ENCODE peak calls at places on chromosome 4, in eight cellular contexts. Z is choroid plexus epithelial cell, B is Ammon's horn, A is NCI-H1930, L is H9, U is AG08395, H is spleen, P is posterior vena cava. Q is an unnamed sample.

GRCh38 chr4:30746735-30747134 is 26.6 kb downstream of the PCDH7 start:
- DNase-seq in P (no peak), A (no peak), L (no peak), H (no peak), B (no peak), U (no peak), Z (no peak), Q (no peak)

GRCh38 chr4:147247577-147247976 is 233.3 kb upstream of the EDNRA start:
- DNase-seq in Z (peak), L (no peak), P (no peak), H (no peak), B (no peak), A (no peak), U (no peak), Q (no peak)

GRCh38 chr4:16205298-16206164 is 20.7 kb downstream of the TAPT1 start:
- DNase-seq in L (no peak), H (no peak), P (no peak), B (no peak), U (peak), A (no peak), Z (peak), Q (peak)

GRCh38 chr4:18051281-18051680 is 29.7 kb upstream of the LCORL start:
- DNase-seq in B (no peak), A (no peak), Z (no peak), L (no peak), U (peak), P (no peak), H (no peak), Q (no peak)

GRCh38 chr4:76723916-76724315 is 174.0 kb downstream of the SOWAHB start:
- DNase-seq in A (no peak), H (no peak), P (no peak), U (peak), L (no peak), Z (peak), B (peak), Q (no peak)

GRCh38 chr4:78951862-78952472 is 12.7 kb upstream of the PAQR3 start:
- DNase-seq in Z (peak), A (peak), U (peak), H (no peak), L (no peak), P (no peak), B (peak), Q (peak)

GRCh38 chr4:68895561-68896198 is 55.9 kb downstream of the UGT2A3 start:
- DNase-seq in U (no peak), H (no peak), A (no peak), Z (no peak), B (no peak), P (no peak), L (no peak), Q (no peak)

GRCh38 chr4:47704693-47705325 is 133.1 kb downstream of the CORIN start:
- DNase-seq in P (no peak), A (no peak), Z (peak), U (peak), L (peak), H (no peak), B (peak), Q (peak)

GRCh38 chr4:7441201-7441600 is 6.5 kb upstream of the PSAPL1 start:
- DNase-seq in A (no peak), B (no peak), P (no peak), Z (no peak), L (no peak), U (no peak), H (no peak), Q (no peak)

GRCh38 chr4:16269742-16270522 is 43.7 kb upstream of the TAPT1 start:
- DNase-seq in P (peak), A (no peak), L (no peak), U (peak), Z (peak), H (no peak), B (no peak), Q (no peak)

GRCh38 chr4:101643201-101643600 is 147.3 kb upstream of the BANK1 start:
- DNase-seq in Z (no peak), U (no peak), P (no peak), H (no peak), A (no peak), B (no peak), L (no peak), Q (no peak)

GRCh38 chr4:155569960-155570515 is 96.6 kb upstream of the GUCY1A1 start:
- DNase-seq in H (no peak), B (no peak), U (peak), A (no peak), P (peak), L (no peak), Z (no peak), Q (no peak)

GRCh38 chr4:73593631-73594241 is 26.5 kb downstream of the RASSF6 start:
- DNase-seq in A (no peak), Z (peak), L (no peak), P (no peak), H (no peak), U (no peak), B (peak), Q (peak)

GRCh38 chr4:108118505-108118904 is 50.2 kb downstream of the LEF1 start:
- DNase-seq in H (no peak), L (no peak), U (no peak), B (no peak), A (peak), P (no peak), Z (peak), Q (no peak)

GRCh38 chr4:39362827-39363226 is 3.3 kb downstream of the RFC1 start:
- DNase-seq in H (no peak), A (no peak), U (no peak), P (no peak), Z (peak), L (no peak), B (no peak), Q (no peak)

GRCh38 chr4:62377700-62378099 is 1177.6 kb downstream of the ADGRL3 start:
- DNase-seq in L (no peak), B (no peak), Z (no peak), U (no peak), P (no peak), H (no peak), A (no peak), Q (no peak)

GRCh38 chr4:1675802-1676137 is 8.3 kb downstream of the FAM53A start:
- DNase-seq in B (no peak), L (no peak), P (no peak), H (peak), Z (no peak), A (no peak), U (no peak), Q (no peak)

GRCh38 chr4:79678472-79679202 is 270.6 kb upstream of the GK2 start:
- DNase-seq in H (no peak), L (no peak), Z (peak), B (peak), U (no peak), P (no peak), A (no peak), Q (no peak)

GRCh38 chr4:26171953-26172352 is 148.9 kb upstream of the RBPJ start:
- DNase-seq in B (peak), H (no peak), P (no peak), L (no peak), A (no peak), U (no peak), Z (peak), Q (no peak)

GRCh38 chr4:153507679-153508073 is 41.5 kb downstream of the TMEM131L start:
- DNase-seq in H (no peak), L (no peak), Z (no peak), A (no peak), U (no peak), P (no peak), B (no peak), Q (no peak)

GRCh38 chr4:23348789-23349498 is 540.9 kb downstream of the PPARGC1A start:
- DNase-seq in B (no peak), U (no peak), P (no peak), H (no peak), A (no peak), Z (no peak), L (no peak), Q (no peak)